ENCODE peak calls at places on chromosomes 4 and X, in five cellular contexts. P is mammary epithelial cell; H is tibial artery; F is fibroblast of the aortic adventitia; U is stimulated activated CD4-positive, alpha-beta T cell treated with anti-CD3 and anti-CD28 coated beads, TNF-alpha, amount 100 ng/mL, for 4 hours. R is an unnamed sample.

GRCh38 chr4:156734965-156735895 is 236.4 kb downstream of the PDGFC start:
- DNase-seq in P (peak), H (no peak), F (peak), U (no peak), R (peak)

GRCh38 chr4:148874331-148874730 is 432.1 kb upstream of the NR3C2 start:
- DNase-seq in P (no peak), H (no peak), F (no peak), U (no peak), R (no peak)

GRCh38 chr4:113056318-113056717 is 6.9 kb downstream of the ANK2 start:
- DNase-seq in P (no peak), H (no peak), F (no peak), U (no peak), R (no peak)

GRCh38 chrX:40100141-40100536 is 2.4 kb upstream of the BCOR start:
- DNase-seq in P (peak), H (peak), F (no peak), U (no peak), R (no peak)

GRCh38 chr4:7189066-7189465 is 3.3 kb upstream of the SORCS2 start:
- DNase-seq in P (no peak), H (peak), F (no peak), U (no peak), R (no peak)

GRCh38 chr4:155122382-155122781 is 86.1 kb upstream of the NPY2R start:
- DNase-seq in P (no peak), H (no peak), F (no peak), U (no peak), R (no peak)

GRCh38 chr4:156201050-156201449 is 247.4 kb upstream of the CTSO start:
- DNase-seq in P (no peak), H (no peak), F (no peak), U (no peak), R (no peak)

GRCh38 chr4:107719211-107719926 is 665 bp downstream of the PAPSS1 start:
- DNase-seq in P (peak), H (no peak), F (peak), U (no peak), R (peak)

GRCh38 chr4:182213024-182213423 is 30.2 kb upstream of the TENM3 start:
- DNase-seq in P (no peak), H (no peak), F (peak), U (no peak), R (no peak)

GRCh38 chr4:87589531-87589930 is 18.8 kb upstream of the DSPP start:
- DNase-seq in P (peak), H (no peak), F (peak), U (no peak), R (peak)

GRCh38 chr4:53189011-53189410 is 176.8 kb downstream of the SCFD2 start:
- DNase-seq in P (peak), H (no peak), F (peak), U (no peak), R (peak)

GRCh38 chr4:83054928-83055327 is 19.9 kb downstream of the COPS4 start:
- DNase-seq in P (no peak), H (no peak), F (peak), U (no peak), R (peak)

GRCh38 chr4:158261480-158261879 is 51.2 kb downstream of the TMEM144 start:
- DNase-seq in P (no peak), H (no peak), F (no peak), U (no peak), R (no peak)

GRCh38 chr4:37977471-37978452 is 17.6 kb downstream of the PTTG2 start:
- DNase-seq in P (peak), H (peak), F (peak), U (peak), R (peak)